ENCODE peak calls at places on chromosome 12, in four cellular contexts. D is right lobe of liver, O is mammary epithelial cell, P is AG04450. U is an unnamed sample.

GRCh38 chr12:78146365-78146772 is 315.7 kb downstream of the NAV3 start:
- DNase-seq in D (no peak), O (peak), P (peak), U (peak)

GRCh38 chr12:11793896-11794295 is 144.4 kb downstream of the ETV6 start:
- DNase-seq in D (no peak), O (no peak), P (no peak), U (no peak)

GRCh38 chr12:109611223-109611622 is 37.6 kb downstream of the MVK start:
- DNase-seq in D (no peak), O (no peak), P (no peak), U (no peak)

GRCh38 chr12:111792155-111792876 is 25.6 kb downstream of the ALDH2 start:
- DNase-seq in D (peak), O (no peak), P (no peak), U (no peak)

GRCh38 chr12:75982974-75983660 is 48.5 kb downstream of the PHLDA1 start:
- DNase-seq in D (peak), O (no peak), P (no peak), U (no peak)

GRCh38 chr12:4114986-4115385 is 158.6 kb upstream of the CCND2 start:
- DNase-seq in D (no peak), O (no peak), P (no peak), U (no peak)

GRCh38 chr12:77847665-77848431 is 17.2 kb downstream of the NAV3 start:
- DNase-seq in D (no peak), O (peak), P (peak), U (peak)

GRCh38 chr12:24500466-24501232 is 448.3 kb downstream of the BCAT1 start:
- DNase-seq in D (peak), O (peak), P (no peak), U (no peak)

GRCh38 chr12:80625901-80626300 is 81.5 kb upstream of the MYF6 start:
- DNase-seq in D (no peak), O (no peak), P (no peak), U (no peak)

GRCh38 chr12:17064834-17065233 is 458.9 kb upstream of the LMO3 start:
- DNase-seq in D (no peak), O (no peak), P (no peak), U (no peak)

DNA sequence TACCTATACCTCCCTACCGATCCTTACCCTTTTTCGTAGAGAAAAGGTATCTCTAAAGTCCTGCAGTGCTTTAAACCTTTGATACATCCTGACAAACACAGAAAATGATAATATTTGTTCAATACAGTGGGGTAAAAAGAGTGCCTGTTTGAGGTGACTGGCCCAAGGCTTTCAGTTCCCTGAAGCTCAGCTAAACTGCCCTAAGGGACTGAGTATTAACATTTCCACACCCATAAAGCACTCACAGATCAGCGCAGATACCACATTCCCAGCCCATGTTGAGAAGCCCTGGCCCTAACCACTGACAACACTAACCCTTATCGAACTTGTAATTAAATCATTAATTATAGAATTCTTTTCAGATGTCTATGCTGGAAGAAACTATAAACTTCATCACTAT is 108.7 kb downstream of the DIP2B start:
- DNase-seq in D (no peak), O (peak), P (no peak), U (no peak)
- TF ChIP-seq CTCF in D (no peak), O (no peak), P (no peak), U (no peak)

GRCh38 chr12:49661191-49661590 is 37.8 kb downstream of the PRPF40B start:
- DNase-seq in D (no peak), O (no peak), P (no peak), U (no peak)

GRCh38 chr12:49658276-49658675 is 34.9 kb downstream of the PRPF40B start:
- DNase-seq in D (no peak), O (no peak), P (no peak), U (no peak)

GRCh38 chr12:49655595-49656236 is 32.4 kb downstream of the PRPF40B start:
- DNase-seq in D (no peak), O (no peak), P (no peak), U (no peak)

GRCh38 chr12:49662998-49663843 is 39.9 kb downstream of the PRPF40B start:
- DNase-seq in D (peak), O (peak), P (peak), U (peak)

DNA sequence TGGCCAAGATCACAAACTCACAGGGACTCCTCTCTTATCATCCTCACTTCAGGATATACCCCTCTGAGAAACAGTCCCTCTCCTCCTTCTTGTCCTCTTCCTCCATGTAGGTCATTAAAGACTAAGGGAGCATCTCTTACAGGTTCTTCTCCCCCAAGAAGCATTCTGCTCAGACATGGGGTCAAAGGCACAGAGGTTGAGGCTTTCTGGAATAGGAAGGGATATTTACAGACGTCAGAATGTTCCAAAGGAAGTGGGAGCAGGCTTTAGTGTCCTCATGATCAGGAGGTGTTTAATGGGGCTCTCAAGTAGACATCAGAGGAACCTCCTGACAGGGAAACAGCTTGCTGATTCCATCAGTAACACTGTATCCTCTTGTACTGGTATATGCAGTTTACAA is 36.4 kb downstream of the PRPF40B start:
- DNase-seq in D (no peak), O (no peak), P (no peak), U (no peak)
- TF ChIP-seq CTCF in D (no peak), O (no peak), P (no peak), U (no peak)

DNA sequence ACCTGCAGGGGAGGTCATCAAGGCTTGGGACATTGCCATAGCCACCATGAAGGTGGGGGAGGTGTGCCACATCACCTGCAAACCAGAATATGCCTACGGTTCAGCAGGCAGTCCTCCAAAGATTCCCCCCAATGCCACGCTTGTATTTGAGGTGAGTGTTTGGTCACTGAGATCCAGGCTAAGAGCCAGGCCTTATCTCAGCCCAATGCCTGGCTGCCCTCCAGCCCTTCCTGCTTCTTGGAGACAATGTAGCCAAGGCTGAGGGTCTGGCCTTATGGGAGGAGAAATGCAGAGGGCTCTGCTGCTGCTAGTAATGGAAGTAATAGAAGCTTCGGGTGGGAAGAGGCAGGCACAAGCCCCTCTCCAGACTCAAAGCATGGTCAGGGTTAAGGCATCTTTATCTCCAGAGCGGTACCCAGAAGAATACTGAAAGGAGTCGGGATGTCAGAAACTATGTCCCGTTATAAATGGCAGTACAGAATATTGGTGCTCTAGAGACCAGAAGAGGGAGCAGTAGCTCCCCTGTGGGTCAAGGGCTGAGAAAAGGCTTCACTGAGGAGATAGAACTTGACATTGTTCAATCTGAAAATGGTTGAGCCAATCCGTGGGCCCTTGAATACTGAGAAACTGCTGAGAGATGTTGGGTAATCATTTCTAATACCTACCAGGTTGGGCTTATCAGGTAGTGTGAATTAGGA is 3.1 kb downstream of the FKBP4 start:
- DNase-seq in D (peak), O (no peak), P (no peak), U (no peak)
- TF ChIP-seq CTCF in D (no peak), O (no peak), P (peak), U (no peak)

GRCh38 chr12:34626363-34627157 is 604.3 kb downstream of the ALG10 start:
- DNase-seq in D (no peak), O (no peak), P (no peak), U (no peak)

GRCh38 chr12:34625116-34625515 is 602.8 kb downstream of the ALG10 start:
- DNase-seq in D (no peak), O (peak), P (no peak), U (no peak)
- TF ChIP-seq CTCF in D (peak), O (peak), P (no peak), U (no peak)

DNA sequence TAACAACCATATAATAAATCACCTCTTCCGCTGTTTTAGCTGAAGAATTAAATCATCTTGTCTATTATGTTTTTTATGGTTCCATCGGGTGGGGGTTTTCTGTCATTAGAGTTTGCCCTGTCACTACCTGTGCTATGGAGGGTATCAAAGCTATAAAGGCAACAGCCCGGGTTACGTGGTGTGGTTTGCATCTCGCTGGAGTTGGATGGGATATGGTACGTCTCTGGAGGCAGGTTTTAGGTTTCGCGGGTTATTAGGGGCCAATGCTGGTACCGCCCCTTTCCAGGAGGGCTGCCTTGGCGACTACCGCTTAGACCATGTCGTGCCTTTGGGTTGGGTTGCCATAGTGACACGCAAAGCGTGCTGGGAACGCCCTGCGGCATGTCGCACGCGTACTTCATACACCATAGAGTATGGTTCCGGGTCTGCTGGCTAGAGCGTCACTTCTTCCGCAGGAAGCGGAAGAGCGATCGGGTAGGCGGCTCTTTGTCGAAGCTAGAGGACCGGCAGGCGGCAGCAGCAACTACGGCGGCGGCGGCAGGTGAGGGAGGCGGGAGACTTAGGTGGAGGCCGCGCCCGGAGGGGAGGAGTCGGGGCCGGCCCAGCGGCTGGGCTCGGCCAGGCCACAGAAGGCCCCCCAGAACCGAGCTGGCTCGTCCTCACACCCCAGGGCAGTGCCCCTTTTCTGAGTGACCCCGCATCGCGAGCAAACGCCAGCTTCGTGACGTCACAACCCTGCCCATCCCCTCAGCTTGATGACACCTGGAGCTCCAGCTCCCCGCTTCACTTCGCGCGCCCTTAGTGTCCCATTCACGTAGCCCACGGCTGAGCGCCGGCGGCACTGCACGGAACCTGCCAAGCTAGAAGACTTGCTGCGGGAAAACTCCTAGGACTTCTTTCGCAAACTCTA is at the start of gene ZC3H10:
- DNase-seq in D (peak), O (peak), P (peak), U (peak)
- TF ChIP-seq CTCF in D (peak), O (peak), P (peak), U (peak)

DNA sequence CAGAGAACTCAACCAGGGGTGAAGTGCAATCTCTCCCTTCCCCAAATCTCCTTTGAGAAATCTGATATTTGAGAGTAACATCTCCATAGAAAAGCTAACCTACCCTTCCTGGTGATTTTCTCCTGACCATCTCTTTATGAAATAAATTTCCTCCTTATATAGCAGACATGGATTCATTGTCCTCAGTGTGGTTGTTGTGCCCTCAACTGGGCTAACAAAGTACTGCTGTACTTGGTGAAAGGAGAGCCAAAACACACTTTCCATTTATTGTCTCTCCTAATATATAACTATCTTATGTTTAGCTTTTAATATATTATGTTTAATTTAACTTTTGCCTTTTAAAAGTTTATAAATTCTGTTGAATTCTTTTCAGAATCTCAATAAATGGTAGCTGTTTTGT is 65.1 kb upstream of the SLCO1B1 start:
- DNase-seq in D (no peak), O (no peak), P (no peak), U (no peak)
- TF ChIP-seq CTCF in D (peak), O (no peak), P (no peak), U (no peak)

DNA sequence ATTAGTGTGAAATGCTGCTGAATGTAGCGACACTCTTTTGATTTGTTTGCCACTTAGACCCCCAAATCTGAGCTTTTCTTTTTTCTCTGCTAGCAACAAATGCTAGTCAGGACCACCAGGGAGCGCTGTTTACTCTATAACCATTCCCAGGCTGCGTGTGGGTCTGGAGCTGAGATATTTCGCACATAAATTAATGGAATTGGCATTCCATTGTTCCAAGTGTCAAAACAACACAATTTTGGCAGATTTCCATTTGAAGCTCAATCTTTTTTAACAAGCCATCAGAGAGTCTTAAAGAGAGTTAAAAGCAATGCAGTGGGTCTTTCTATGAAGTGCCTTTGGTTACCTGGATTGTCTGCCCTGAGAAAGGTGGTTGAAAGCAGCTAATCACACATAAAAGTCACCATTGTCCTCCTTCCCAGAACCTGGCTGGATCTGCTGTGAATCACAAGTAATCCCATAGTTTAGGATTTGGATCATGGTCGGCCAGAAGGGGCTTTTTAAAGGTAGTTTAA is 7.4 kb upstream of the TMEM132C start:
- DNase-seq in D (no peak), O (no peak), P (no peak), U (no peak)
- TF ChIP-seq CTCF in D (peak), O (peak), P (no peak), U (no peak)

GRCh38 chr12:108363565-108363964 is 24.5 kb upstream of the CMKLR1 start:
- DNase-seq in D (no peak), O (no peak), P (no peak), U (no peak)

GRCh38 chr12:108363165-108363564 is 24.1 kb upstream of the CMKLR1 start:
- DNase-seq in D (no peak), O (no peak), P (no peak), U (no peak)

GRCh38 chr12:108367436-108367835 is 28.3 kb upstream of the CMKLR1 start:
- DNase-seq in D (peak), O (no peak), P (no peak), U (peak)

GRCh38 chr12:108364879-108365278 is 25.8 kb upstream of the CMKLR1 start:
- DNase-seq in D (no peak), O (no peak), P (no peak), U (no peak)

GRCh38 chr12:108365324-108365723 is 26.2 kb upstream of the CMKLR1 start:
- DNase-seq in D (no peak), O (no peak), P (no peak), U (no peak)
- TF ChIP-seq CTCF in D (no peak), O (no peak), P (no peak), U (no peak)